ENCODE peak calls at places on chromosomes 1 and 21, in six cellular contexts. I is uterus, P is Peyer's patch, O is testis, E is heart left ventricle, W is H1. Y is an unnamed sample.

GRCh38 chr21:19607983-19608668 is 1204.5 kb upstream of the TMPRSS15 start:
- DNase-seq in I (no peak), P (no peak), O (peak), E (no peak), W (no peak), Y (no peak)

GRCh38 chr1:3905953-3906671 is 6.0 kb upstream of the C1orf174 start:
- DNase-seq in I (no peak), P (peak), O (no peak), E (no peak), W (no peak), Y (no peak)

GRCh38 chr1:15525043-15525958 is 1.3 kb upstream of the CASP9 start:
- DNase-seq in I (peak), P (peak), O (peak), E (no peak), W (no peak), Y (peak)

GRCh38 chr1:15952317-15953258 is 23.3 kb downstream of the ZBTB17 start:
- DNase-seq in I (no peak), P (no peak), O (no peak), E (no peak), W (no peak), Y (no peak)

GRCh38 chr1:164759144-164759920 is 200.3 kb downstream of the PBX1 start:
- DNase-seq in I (no peak), P (no peak), O (no peak), E (no peak), W (no peak), Y (no peak)

GRCh38 chr1:94527447-94528031 is 14.0 kb downstream of the F3 start:
- DNase-seq in I (no peak), P (no peak), O (no peak), E (no peak), W (no peak), Y (no peak)

GRCh38 chr1:224632381-224632871 is 16.3 kb downstream of the CNIH3 start:
- DNase-seq in I (no peak), P (no peak), O (no peak), E (no peak), W (no peak), Y (no peak)

GRCh38 chr1:221699582-221700519 is 42.0 kb downstream of the DUSP10 start:
- DNase-seq in I (no peak), P (no peak), O (no peak), E (no peak), W (no peak), Y (no peak)

GRCh38 chr1:213070399-213070798 is 19.4 kb downstream of the RPS6KC1 start:
- DNase-seq in I (no peak), P (no peak), O (peak), E (no peak), W (no peak), Y (no peak)

GRCh38 chr1:197774691-197775281 is 494 bp downstream of the DENND1B start:
- DNase-seq in I (peak), P (no peak), O (peak), E (peak), W (peak), Y (no peak)

GRCh38 chr1:219189021-219189824 is 15.5 kb downstream of the LYPLAL1 start:
- DNase-seq in I (no peak), P (no peak), O (no peak), E (no peak), W (no peak), Y (no peak)

GRCh38 chr1:29380532-29380931 is 144.2 kb downstream of the PTPRU start:
- DNase-seq in I (no peak), P (no peak), O (no peak), E (no peak), W (no peak), Y (no peak)

GRCh38 chr1:154104433-154105082 is 50.3 kb downstream of the NUP210L start:
- DNase-seq in I (no peak), P (no peak), O (no peak), E (no peak), W (peak), Y (no peak)

GRCh38 chr1:107766533-107766932 is 198.4 kb downstream of the VAV3 start:
- DNase-seq in I (no peak), P (no peak), O (no peak), E (no peak), W (no peak), Y (no peak)

GRCh38 chr1:109786531-109787021 is 22.9 kb upstream of the EPS8L3 start:
- DNase-seq in I (peak), P (peak), O (peak), E (no peak), W (no peak), Y (no peak)

GRCh38 chr1:156746716-156747631 is 4.5 kb downstream of the HDGF start:
- DNase-seq in I (peak), P (peak), O (peak), E (peak), W (peak), Y (peak)

GRCh38 chr1:84944767-84945486 is 51.9 kb upstream of the LPAR3 start:
- DNase-seq in I (peak), P (no peak), O (peak), E (peak), W (peak), Y (no peak)

GRCh38 chr1:185157599-185158469 is 867 bp downstream of the SWT1 start:
- DNase-seq in I (no peak), P (no peak), O (no peak), E (peak), W (no peak), Y (no peak)

GRCh38 chr1:96979287-96979686 is 257.7 kb downstream of the PTBP2 start:
- DNase-seq in I (no peak), P (no peak), O (no peak), E (no peak), W (no peak), Y (no peak)

GRCh38 chr1:48043524-48043923 is 46.3 kb upstream of the TRABD2B start:
- DNase-seq in I (no peak), P (no peak), O (no peak), E (no peak), W (no peak), Y (no peak)

DNA sequence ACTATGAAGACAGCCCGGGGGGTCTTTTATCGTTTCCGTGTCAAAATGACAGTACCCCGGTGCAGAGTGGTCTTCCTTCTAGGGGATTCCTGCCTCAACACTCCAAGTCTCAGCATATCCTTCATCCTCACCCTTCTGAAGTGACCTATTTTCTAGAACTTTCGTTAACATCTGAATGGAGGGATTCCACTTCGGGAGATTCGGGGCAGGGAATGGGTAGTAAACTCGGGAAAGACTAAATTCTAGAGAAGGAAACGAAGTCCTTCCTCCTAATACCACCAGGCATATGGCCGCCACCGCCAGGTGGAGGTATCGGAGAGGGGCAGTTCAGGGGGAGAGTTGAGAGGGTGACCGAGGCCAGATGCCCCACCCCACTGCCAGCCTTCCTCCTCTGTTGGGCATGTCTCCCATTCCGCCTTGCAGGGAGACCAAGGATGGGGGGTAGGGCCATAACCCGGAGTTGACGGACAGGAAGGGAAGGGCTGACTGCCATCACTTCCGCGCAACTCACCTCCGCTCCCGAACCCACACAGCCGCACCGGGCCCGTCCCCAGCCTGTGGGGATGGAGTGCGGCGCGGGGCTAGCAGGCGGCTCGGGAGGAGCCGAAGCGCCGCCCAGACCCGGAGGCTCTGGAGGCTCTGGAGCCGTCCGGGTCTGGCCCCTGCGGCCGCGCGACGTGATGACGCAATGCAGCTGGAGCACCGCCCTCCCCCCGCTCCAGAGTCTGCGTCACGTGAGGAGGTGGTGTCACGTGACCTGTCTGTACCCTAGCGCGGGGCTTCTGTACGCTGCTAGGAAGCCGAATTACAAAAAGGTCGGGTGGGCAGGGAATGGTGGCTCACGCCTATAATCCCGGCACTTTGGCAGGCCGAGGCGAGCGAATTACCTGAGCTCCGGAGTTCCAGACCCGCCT is at the start of gene KLHL12:
- DNase-seq in I (peak), P (peak), O (peak), E (peak), W (peak), Y (no peak)
- TF ChIP-seq POLR2A in I (peak), P (peak), O (peak), E (peak), W (peak), Y (peak)

DNA sequence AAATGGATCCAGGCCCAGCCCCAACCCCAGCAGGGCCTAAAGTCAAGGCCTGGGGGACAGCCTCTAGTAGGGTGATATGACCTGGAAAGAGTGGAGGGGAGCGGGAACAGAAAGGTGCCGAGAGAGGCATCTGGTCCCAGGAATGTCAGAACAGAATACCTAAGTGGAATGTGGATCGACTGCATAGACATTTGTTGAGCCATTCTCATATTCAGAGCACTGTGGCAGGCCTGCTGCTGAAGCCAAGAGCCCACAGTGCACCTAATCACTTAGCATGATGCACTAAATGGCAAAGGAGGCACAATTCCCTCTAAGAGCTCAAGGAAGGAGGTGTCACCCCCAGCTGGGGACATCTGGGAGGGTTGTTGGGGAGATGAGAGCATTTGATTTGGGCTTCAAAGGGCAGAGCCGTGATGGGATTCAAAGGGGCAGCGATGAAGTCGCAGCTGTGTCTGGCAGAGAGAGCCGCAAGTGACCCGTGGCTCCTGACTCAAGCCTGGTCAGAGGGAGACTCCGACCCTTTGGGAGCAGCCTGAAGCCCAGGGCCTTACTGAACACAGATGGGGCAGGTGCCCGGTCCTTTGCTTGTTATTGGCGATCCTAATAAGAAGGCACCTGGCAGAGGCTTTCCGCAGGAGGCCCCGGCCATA is 8.6 kb upstream of the PKP1 start:
- DNase-seq in I (no peak), P (no peak), O (no peak), E (no peak), W (no peak), Y (no peak)
- H3K27ac ChIP-seq in I (no peak), P (no peak), O (no peak), E (no peak), W (no peak), Y (peak)

DNA sequence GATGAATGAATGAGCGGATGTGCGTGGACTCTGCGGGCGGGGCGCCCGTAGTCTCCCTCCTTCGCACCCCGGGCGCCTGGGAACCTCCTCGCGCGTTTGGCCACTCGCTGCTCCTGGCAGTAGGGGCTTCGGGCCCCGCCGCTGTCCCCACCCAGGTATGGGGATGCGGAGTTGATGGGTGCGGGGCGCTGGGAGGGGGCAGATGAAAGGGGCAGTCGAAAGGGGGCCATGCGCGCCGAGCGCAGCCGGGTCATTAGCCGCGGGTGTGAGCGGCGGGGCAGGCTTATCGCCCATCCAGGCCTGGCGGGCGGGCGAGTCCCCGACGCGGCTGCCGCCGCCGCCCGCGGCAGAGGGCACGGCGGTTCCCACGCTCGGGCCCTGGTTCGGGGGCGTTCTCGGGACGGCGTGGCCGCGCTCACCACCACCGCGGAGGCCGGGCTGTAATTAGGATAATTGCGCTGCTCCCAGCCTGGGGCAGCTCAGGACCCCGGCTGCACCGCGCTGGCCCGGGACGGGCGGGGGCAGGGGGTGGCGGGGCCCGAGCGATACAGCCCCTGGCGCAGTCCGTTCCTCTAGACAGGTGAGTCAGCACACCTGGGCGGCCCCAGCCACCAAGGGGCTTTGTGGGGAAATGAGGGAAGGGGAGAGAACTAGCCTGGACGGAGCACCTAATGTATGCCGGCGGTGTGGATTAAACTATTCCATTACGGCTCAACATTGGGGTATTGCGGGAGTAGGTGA is 22.1 kb upstream of the CITED4 start:
- DNase-seq in I (no peak), P (no peak), O (no peak), E (no peak), W (peak), Y (no peak)
- TF ChIP-seq POLR2A in I (no peak), P (no peak), O (no peak), E (no peak), W (no peak), Y (no peak)

GRCh38 chr1:205346956-205347574 is 9.7 kb downstream of the KLHDC8A start:
- DNase-seq in I (no peak), P (peak), O (no peak), E (no peak), W (no peak), Y (no peak)
- H3K27ac ChIP-seq in I (no peak), P (no peak), O (no peak), E (no peak), W (no peak), Y (no peak)

DNA sequence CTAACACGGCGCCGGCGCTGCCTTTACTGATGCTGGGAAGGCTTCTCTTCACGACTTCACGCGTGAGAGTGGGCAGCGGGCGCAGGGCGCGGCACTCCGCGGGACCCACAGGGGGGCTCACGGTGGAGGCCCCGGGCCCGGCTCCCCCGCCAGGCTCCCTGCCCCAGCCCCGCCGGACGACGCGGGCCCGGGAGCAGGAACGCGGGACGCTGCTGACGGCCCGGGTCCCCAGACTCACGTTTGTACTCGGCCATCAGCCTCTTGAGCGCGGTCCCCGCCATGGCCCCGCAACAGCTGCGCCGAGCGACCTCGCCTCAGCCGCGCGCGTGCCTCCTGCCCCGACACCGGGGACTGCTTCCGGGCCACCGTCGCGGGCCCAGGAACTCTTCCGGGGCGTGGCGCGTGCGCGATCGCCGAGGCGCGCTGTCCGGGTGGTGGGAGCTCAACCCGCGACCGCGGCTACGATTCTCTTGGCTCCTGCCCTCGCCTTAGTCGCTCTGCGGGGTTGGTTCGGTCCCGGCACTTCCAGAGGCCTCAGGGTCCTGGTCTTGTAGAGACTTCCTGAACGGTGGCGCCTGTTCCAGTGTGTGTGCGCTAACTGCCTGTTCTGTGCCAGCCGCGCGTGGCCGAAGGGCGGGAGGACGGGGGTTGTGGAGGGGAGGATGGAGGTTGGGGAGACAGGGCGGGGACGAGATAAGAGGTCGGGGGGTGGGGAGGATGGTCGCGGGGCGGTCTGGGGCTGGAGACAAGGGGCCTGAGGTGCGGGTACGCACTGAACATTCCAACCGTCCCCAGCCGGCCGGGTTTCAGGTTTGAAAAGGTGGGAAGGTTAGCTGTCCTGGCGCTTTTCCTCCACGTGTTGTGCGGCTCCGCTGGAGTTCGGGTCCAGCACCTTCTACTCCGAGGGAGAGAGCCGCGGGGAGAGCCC is at the start of gene UBE2G2:
- DNase-seq in I (peak), P (peak), O (peak), E (peak), W (peak), Y (no peak)
- TF ChIP-seq POLR2A in I (peak), P (peak), O (no peak), E (no peak), W (peak), Y (no peak)

Y was measured in vagina.